ENCODE peak calls at places on chromosomes 4 and X, in five cellular contexts. One of them, this sample, is unnamed.

GRCh38 chr4:108446554-108446953 is 173.8 kb upstream of the RPL34 start:
- DNase-seq in GM13977: no peak
- DNase-seq in naive thymus-derived CD8-positive, alpha-beta T cell: no peak
- DNase-seq in HS-5: no peak
- DNase-seq in nucleus accumbens: no peak
- DNase-seq in this sample: no peak

GRCh38 chrX:78111140-78111931 is 7.3 kb downstream of the PGK1 start:
- DNase-seq in HS-5: no peak
- DNase-seq in nucleus accumbens: no peak
- DNase-seq in GM13977: no peak
- DNase-seq in naive thymus-derived CD8-positive, alpha-beta T cell: no peak
- DNase-seq in this sample: no peak

GRCh38 chr4:88619973-88620372 is 27.7 kb downstream of the HERC3 start:
- DNase-seq in naive thymus-derived CD8-positive, alpha-beta T cell: no peak
- DNase-seq in nucleus accumbens: no peak
- DNase-seq in HS-5: no peak
- DNase-seq in GM13977: no peak
- DNase-seq in this sample: no peak

GRCh38 chr4:11263208-11263607 is 165.5 kb downstream of the HS3ST1 start:
- DNase-seq in nucleus accumbens: no peak
- DNase-seq in HS-5: no peak
- DNase-seq in GM13977: no peak
- DNase-seq in naive thymus-derived CD8-positive, alpha-beta T cell: no peak
- DNase-seq in this sample: no peak

GRCh38 chr4:650461-650860 is 23.6 kb downstream of the ATP5ME start:
- DNase-seq in nucleus accumbens: no peak
- DNase-seq in HS-5: no peak
- DNase-seq in naive thymus-derived CD8-positive, alpha-beta T cell: no peak
- DNase-seq in GM13977: no peak
- DNase-seq in this sample: no peak

GRCh38 chrX:147902270-147902669 is 9.4 kb upstream of the FMR1 start:
- DNase-seq in nucleus accumbens: no peak
- DNase-seq in naive thymus-derived CD8-positive, alpha-beta T cell: no peak
- DNase-seq in HS-5: no peak
- DNase-seq in GM13977: no peak
- DNase-seq in this sample: no peak

GRCh38 chrX:3120426-3120825 is 79.2 kb downstream of the ARSF start:
- DNase-seq in GM13977: no peak
- DNase-seq in nucleus accumbens: no peak
- DNase-seq in naive thymus-derived CD8-positive, alpha-beta T cell: no peak
- DNase-seq in HS-5: no peak
- DNase-seq in this sample: no peak

GRCh38 chr4:3476936-3477749 is 14.0 kb downstream of the DOK7 start:
- DNase-seq in nucleus accumbens: no peak
- DNase-seq in naive thymus-derived CD8-positive, alpha-beta T cell: no peak
- DNase-seq in HS-5: no peak
- DNase-seq in GM13977: no peak
- DNase-seq in this sample: no peak

GRCh38 chr4:76526585-76526990 is 91.6 kb downstream of the SHROOM3 start:
- DNase-seq in naive thymus-derived CD8-positive, alpha-beta T cell: no peak
- DNase-seq in HS-5: no peak
- DNase-seq in GM13977: no peak
- DNase-seq in nucleus accumbens: no peak
- DNase-seq in this sample: no peak

GRCh38 chr4:185015108-185015507 is 3.2 kb upstream of the HELT start:
- DNase-seq in HS-5: no peak
- DNase-seq in nucleus accumbens: no peak
- DNase-seq in GM13977: no peak
- DNase-seq in naive thymus-derived CD8-positive, alpha-beta T cell: no peak
- DNase-seq in this sample: no peak

GRCh38 chr4:113057891-113058290 is 8.4 kb downstream of the ANK2 start:
- DNase-seq in naive thymus-derived CD8-positive, alpha-beta T cell: no peak
- DNase-seq in nucleus accumbens: no peak
- DNase-seq in GM13977: no peak
- DNase-seq in HS-5: no peak
- DNase-seq in this sample: no peak

GRCh38 chr4:10527438-10527837 is 70.2 kb upstream of the ZNF518B start:
- DNase-seq in nucleus accumbens: no peak
- DNase-seq in HS-5: no peak
- DNase-seq in GM13977: no peak
- DNase-seq in naive thymus-derived CD8-positive, alpha-beta T cell: no peak
- DNase-seq in this sample: no peak

GRCh38 chr4:118772149-118773081 is 63.5 kb downstream of the SEC24D start:
- DNase-seq in nucleus accumbens: no peak
- DNase-seq in HS-5: no peak
- DNase-seq in GM13977: peak; percentile 33
- DNase-seq in naive thymus-derived CD8-positive, alpha-beta T cell: no peak
- DNase-seq in this sample: peak; percentile 47

GRCh38 chr4:42339935-42340406 is 57.3 kb upstream of the SHISA3 start:
- DNase-seq in nucleus accumbens: no peak
- DNase-seq in GM13977: no peak
- DNase-seq in naive thymus-derived CD8-positive, alpha-beta T cell: no peak
- DNase-seq in HS-5: no peak
- DNase-seq in this sample: no peak

GRCh38 chr4:165325732-165326512 is 1.5 kb upstream of the MSMO1 start:
- DNase-seq in GM13977: no peak
- DNase-seq in HS-5: peak; percentile 81
- DNase-seq in naive thymus-derived CD8-positive, alpha-beta T cell: no peak
- DNase-seq in nucleus accumbens: no peak
- DNase-seq in this sample: no peak